ENCODE peak calls at places on chromosome 1, in six cellular contexts. D is omental fat pad; E is stimulated activated CD4-positive, alpha-beta T cell treated with anti-CD3 and anti-CD28 coated beads, TNF-alpha, amount 100 ng/mL, for 1 hour; V is left ventricle myocardium superior; Y is epithelial cell of prostate; U is astrocyte of the spinal cord. C is an unnamed sample.
A peak's percentile ranks its signal among the peaks of the same experiment; 100 is the strongest.

GRCh38 chr1:169869426-169869825 is 24.3 kb downstream of the SCYL3 start:
- DNase-seq in E (no peak), D (no peak), V (no peak), Y (no peak), U (no peak), C (no peak)

GRCh38 chr1:200217703-200218102 is 190.2 kb downstream of the NR5A2 start:
- DNase-seq in Y (no peak), U (no peak), D (no peak), V (no peak), E (no peak), C (no peak)

GRCh38 chr1:2213576-2214505 is 14.3 kb upstream of the SKI start:
- DNase-seq in V (peak; percentile 91), Y (no peak), D (no peak), U (peak; percentile 88), E (no peak), C (no peak)

GRCh38 chr1:9201421-9202239 is 32.9 kb upstream of the H6PD start:
- DNase-seq in E (no peak), V (no peak), Y (no peak), D (no peak), U (peak; percentile 62), C (no peak)

GRCh38 chr1:110502402-110502801 is 16.6 kb downstream of the KCNA10 start:
- DNase-seq in Y (no peak), U (no peak), E (no peak), D (no peak), V (no peak), C (no peak)

GRCh38 chr1:67838180-67838912 is 5.1 kb upstream of the GNG12 start:
- DNase-seq in E (no peak), D (no peak), V (no peak), U (peak; percentile 31), Y (no peak), C (no peak)

GRCh38 chr1:202623075-202623474 is 87.2 kb downstream of the SYT2 start:
- DNase-seq in D (no peak), U (peak; percentile 43), V (peak; percentile 66), E (no peak), Y (no peak), C (no peak)

GRCh38 chr1:214581785-214582184 is 21.2 kb upstream of the CENPF start:
- DNase-seq in V (no peak), Y (no peak), U (peak; percentile 91), E (no peak), D (no peak), C (peak; percentile 62)

C was measured in COLO829.